ENCODE peak calls at places on chromosomes 1 and 21, in five cellular contexts. Z, K, N, F and E are unnamed samples.

GRCh38 chr1:243247901-243248300 is 7.2 kb downstream of the CEP170 start:
- DNase-seq in Z (no peak), K (no peak), N (no peak), F (no peak), E (no peak)

GRCh38 chr1:65083263-65083896 is 64.6 kb upstream of the AK4 start:
- DNase-seq in Z (no peak), K (no peak), N (peak), F (no peak), E (no peak)

GRCh38 chr1:64624446-64624766 is 120.5 kb upstream of the RAVER2 start:
- DNase-seq in Z (no peak), K (no peak), N (peak), F (peak), E (peak)

GRCh38 chr1:55298167-55298894 is 83.2 kb upstream of the USP24 start:
- DNase-seq in Z (no peak), K (no peak), N (no peak), F (no peak), E (no peak)

GRCh38 chr1:44000266-44000665 is 8.9 kb downstream of the CCDC24 start:
- DNase-seq in Z (no peak), K (no peak), N (no peak), F (no peak), E (no peak)

GRCh38 chr1:207049974-207050391 is 1.0 kb downstream of the YOD1 start:
- DNase-seq in Z (no peak), K (peak), N (peak), F (peak), E (peak)

GRCh38 chr1:53237638-53238037 is 680 bp downstream of the MAGOH start:
- DNase-seq in Z (no peak), K (peak), N (no peak), F (no peak), E (no peak)

GRCh38 chr1:192225266-192225665 is 67.0 kb downstream of the RGS18 start:
- DNase-seq in Z (no peak), K (no peak), N (no peak), F (no peak), E (no peak)

GRCh38 chr1:101150676-101151075 is 86.1 kb upstream of the S1PR1 start:
- DNase-seq in Z (no peak), K (no peak), N (peak), F (no peak), E (peak)

GRCh38 chr1:101506541-101507164 is 269.8 kb downstream of the S1PR1 start:
- DNase-seq in Z (peak), K (peak), N (peak), F (peak), E (peak)

GRCh38 chr1:174746024-174746808 is 253.5 kb upstream of the CACYBP start:
- DNase-seq in Z (no peak), K (no peak), N (no peak), F (no peak), E (no peak)

GRCh38 chr21:46048926-46049889 is 48.7 kb upstream of the COL6A2 start:
- DNase-seq in Z (no peak), K (no peak), N (peak), F (peak), E (peak)

GRCh38 chr1:33872275-33872674 is 8.4 kb downstream of the HMGB4 start:
- DNase-seq in Z (no peak), K (no peak), N (no peak), F (no peak), E (no peak)

GRCh38 chr1:28718601-28719331 is 18.0 kb upstream of the YTHDF2 start:
- DNase-seq in Z (no peak), K (no peak), N (peak), F (no peak), E (peak)

GRCh38 chr1:227887697-227888403 is 59.9 kb downstream of the WNT9A start:
- DNase-seq in Z (no peak), K (no peak), N (no peak), F (peak), E (peak)

GRCh38 chr1:64019818-64020217 is 183.6 kb upstream of the UBE2U start:
- DNase-seq in Z (no peak), K (peak), N (no peak), F (peak), E (peak)

GRCh38 chr1:30852026-30852425 is 56.5 kb downstream of the SDC3 start:
- DNase-seq in Z (no peak), K (no peak), N (peak), F (peak), E (peak)

GRCh38 chr1:201888282-201889033 is at the start of gene SHISA4:
- DNase-seq in Z (no peak), K (peak), N (peak), F (peak), E (peak)

GRCh38 chr1:1359668-1360468 is 1.5 kb upstream of the MXRA8 start:
- DNase-seq in Z (no peak), K (no peak), N (no peak), F (peak), E (peak)

GRCh38 chr1:192914092-192914491 is 105.3 kb downstream of the RGS2 start:
- DNase-seq in Z (no peak), K (no peak), N (no peak), F (no peak), E (no peak)

GRCh38 chr1:236608930-236609726 is 4.8 kb upstream of the HEATR1 start:
- DNase-seq in Z (peak), K (peak), N (peak), F (peak), E (peak)

GRCh38 chr21:38333290-38334272 is 76.8 kb downstream of the KCNJ15 start:
- DNase-seq in Z (no peak), K (no peak), N (no peak), F (no peak), E (peak)

GRCh38 chr21:45504021-45504515 is 38.2 kb downstream of the SLC19A1 start:
- DNase-seq in Z (no peak), K (no peak), N (no peak), F (no peak), E (no peak)

GRCh38 chr1:218480137-218480536 is 135.0 kb downstream of the TGFB2 start:
- DNase-seq in Z (no peak), K (no peak), N (peak), F (no peak), E (peak)